ENCODE peak calls at places on chromosome 1, in seven cellular contexts. A is CD8-positive, alpha-beta T cell; T is ovary; S is aorta; R is CD8-positive, alpha-beta memory T cell; O is GM23248; U is heart left ventricle. Z is an unnamed sample. For H3K4me1, the result is how much of the 10 kb centered on the place peaks cover.

GRCh38 chr1:169184812-169185211 is 78.3 kb downstream of the ATP1B1 start:
- DNase-seq in A (no peak), T (no peak), S (no peak), R (no peak), O (no peak), U (no peak), Z (no peak)

GRCh38 chr1:60621524-60621923 is 460.8 kb upstream of the NFIA start:
- DNase-seq in A (no peak), T (no peak), S (no peak), R (no peak), O (no peak), U (no peak), Z (no peak)

GRCh38 chr1:100683448-100684349 is 35.8 kb upstream of the VCAM1 start:
- DNase-seq in A (no peak), T (no peak), S (peak), R (no peak), O (no peak), U (no peak), Z (no peak)

GRCh38 chr1:2199042-2199810 is 4.7 kb upstream of the FAAP20 start:
- DNase-seq in A (peak), T (peak), S (peak), R (peak), O (peak), U (peak), Z (peak)

GRCh38 chr1:151289080-151289935 is 7.2 kb downstream of the ZNF687 start:
- DNase-seq in A (no peak), T (no peak), S (no peak), R (no peak), O (no peak), U (no peak), Z (no peak)

GRCh38 chr1:26165126-26165892 is 3.5 kb downstream of the C1orf232 start:
- DNase-seq in A (no peak), T (no peak), S (no peak), R (no peak), O (no peak), U (no peak), Z (no peak)

GRCh38 chr1:193058529-193059281 is 455 bp downstream of the UCHL5 start:
- DNase-seq in A (peak), T (peak), S (peak), R (peak), O (peak), U (peak), Z (no peak)

GRCh38 chr1:236998571-236998970 is 5.7 kb downstream of the MT1HL1 start:
- DNase-seq in A (no peak), T (no peak), S (no peak), R (no peak), O (no peak), U (peak), Z (no peak)

GRCh38 chr1:225911207-225912130 is 12.6 kb downstream of the PYCR2 start:
- DNase-seq in A (peak), T (peak), S (peak), R (peak), O (peak), U (peak), Z (peak)

GRCh38 chr1:28056129-28056925 is 32.1 kb downstream of the EYA3 start:
- DNase-seq in A (peak), T (no peak), S (no peak), R (peak), O (no peak), U (no peak), Z (no peak)
- H3K27ac ChIP-seq in A (no peak), T (no peak), S (no peak), R (peak), O (no peak), U (no peak), Z (no peak)

GRCh38 chr1:167676916-167677848 is 44.6 kb upstream of the MPZL1 start:
- DNase-seq in A (no peak), T (no peak), S (no peak), R (no peak), O (no peak), U (no peak), Z (no peak)
- H3K4me1 ChIP-seq in A (under half), T (under half), S (under half), R (half or more), O (under half), U (half or more), Z (under half)

DNA sequence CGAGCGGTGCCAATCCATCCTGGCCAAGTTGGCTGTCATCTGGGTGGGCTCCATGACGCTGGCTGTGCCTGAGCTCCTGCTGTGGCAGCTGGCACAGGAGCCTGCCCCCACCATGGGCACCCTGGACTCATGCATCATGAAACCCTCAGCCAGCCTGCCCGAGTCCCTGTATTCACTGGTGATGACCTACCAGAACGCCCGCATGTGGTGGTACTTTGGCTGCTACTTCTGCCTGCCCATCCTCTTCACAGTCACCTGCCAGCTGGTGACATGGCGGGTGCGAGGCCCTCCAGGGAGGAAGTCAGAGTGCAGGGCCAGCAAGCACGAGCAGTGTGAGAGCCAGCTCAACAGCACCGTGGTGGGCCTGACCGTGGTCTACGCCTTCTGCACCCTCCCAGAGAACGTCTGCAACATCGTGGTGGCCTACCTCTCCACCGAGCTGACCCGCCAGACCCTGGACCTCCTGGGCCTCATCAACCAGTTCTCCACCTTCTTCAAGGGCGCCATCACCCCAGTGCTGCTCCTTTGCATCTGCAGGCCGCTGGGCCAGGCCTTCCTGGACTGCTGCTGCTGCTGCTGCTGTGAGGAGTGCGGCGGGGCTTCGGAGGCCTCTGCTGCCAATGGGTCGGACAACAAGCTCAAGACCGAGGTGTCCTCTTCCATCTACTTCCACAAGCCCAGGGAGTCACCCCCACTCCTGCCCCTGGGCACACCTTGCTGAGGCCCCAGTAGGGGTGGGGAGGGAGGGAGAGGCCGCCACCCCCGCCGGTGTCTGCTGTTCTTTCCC is 5.3 kb downstream of the GPR37L1 start:
- DNase-seq in A (no peak), T (no peak), S (no peak), R (no peak), O (no peak), U (no peak), Z (no peak)
- H3K27ac ChIP-seq in A (no peak), T (no peak), S (no peak), R (no peak), O (no peak), U (no peak), Z (no peak)

DNA sequence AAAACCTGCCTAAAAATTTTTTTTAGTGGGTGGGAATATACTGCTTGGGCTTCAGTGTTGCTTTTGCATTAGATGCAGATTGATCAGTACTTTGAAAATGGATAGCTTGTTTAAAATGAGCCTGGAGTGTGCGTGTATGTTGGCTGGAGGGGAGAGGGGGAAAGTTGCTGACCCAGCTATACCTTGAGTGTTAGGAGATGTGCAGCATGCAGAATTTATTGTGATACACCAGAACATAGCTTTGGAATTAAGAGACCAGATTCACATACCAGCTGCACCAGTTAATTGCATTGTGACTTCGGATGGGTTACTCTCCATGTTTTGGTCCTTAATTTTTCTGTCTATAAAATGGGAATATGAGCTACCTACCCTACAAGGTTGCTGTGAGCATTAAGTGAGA is 60.4 kb downstream of the PRDM2 start:
- DNase-seq in A (no peak), T (no peak), S (no peak), R (no peak), O (no peak), U (no peak), Z (no peak)
- H3K4me1 ChIP-seq in A (half or more), T (under half), S (under half), R (half or more), O (under half), U (half or more), Z (half or more)

GRCh38 chr1:245383396-245384330 is 228.9 kb downstream of the KIF26B start:
- DNase-seq in A (no peak), T (no peak), S (no peak), R (no peak), O (no peak), U (no peak), Z (no peak)
- H3K27ac ChIP-seq in A (no peak), T (no peak), S (no peak), R (no peak), O (no peak), U (no peak), Z (no peak)

GRCh38 chr1:9233942-9234222 is 692 bp upstream of the H6PD start:
- DNase-seq in A (no peak), T (no peak), S (no peak), R (no peak), O (no peak), U (no peak), Z (no peak)

GRCh38 chr1:9233241-9233941 is 1.2 kb upstream of the H6PD start:
- DNase-seq in A (no peak), T (peak), S (peak), R (no peak), O (peak), U (peak), Z (peak)

GRCh38 chr1:9235123-9235513 is 544 bp downstream of the H6PD start:
- DNase-seq in A (no peak), T (no peak), S (no peak), R (no peak), O (peak), U (no peak), Z (no peak)

GRCh38 chr1:9235560-9235959 is 986 bp downstream of the H6PD start:
- DNase-seq in A (no peak), T (no peak), S (no peak), R (no peak), O (no peak), U (no peak), Z (no peak)

GRCh38 chr1:9234223-9235122 is at the start of gene H6PD:
- DNase-seq in A (peak), T (peak), S (peak), R (peak), O (peak), U (peak), Z (peak)
- H3K4me1 ChIP-seq in A (under half), T (under half), S (under half), R (under half), O (under half), U (under half), Z (half or more)

GRCh38 chr1:172382949-172383348 is 37.5 kb upstream of the C1orf105 start:
- DNase-seq in A (no peak), T (no peak), S (no peak), R (no peak), O (no peak), U (no peak), Z (no peak)

GRCh38 chr1:172382406-172382805 is 38.1 kb upstream of the C1orf105 start:
- DNase-seq in A (no peak), T (no peak), S (no peak), R (no peak), O (no peak), U (no peak), Z (no peak)

GRCh38 chr1:172383541-172383940 is 36.9 kb upstream of the C1orf105 start:
- DNase-seq in A (no peak), T (no peak), S (no peak), R (no peak), O (peak), U (no peak), Z (no peak)

GRCh38 chr1:172380441-172381244 is 39.8 kb upstream of the C1orf105 start:
- DNase-seq in A (no peak), T (no peak), S (no peak), R (no peak), O (no peak), U (no peak), Z (no peak)

DNA sequence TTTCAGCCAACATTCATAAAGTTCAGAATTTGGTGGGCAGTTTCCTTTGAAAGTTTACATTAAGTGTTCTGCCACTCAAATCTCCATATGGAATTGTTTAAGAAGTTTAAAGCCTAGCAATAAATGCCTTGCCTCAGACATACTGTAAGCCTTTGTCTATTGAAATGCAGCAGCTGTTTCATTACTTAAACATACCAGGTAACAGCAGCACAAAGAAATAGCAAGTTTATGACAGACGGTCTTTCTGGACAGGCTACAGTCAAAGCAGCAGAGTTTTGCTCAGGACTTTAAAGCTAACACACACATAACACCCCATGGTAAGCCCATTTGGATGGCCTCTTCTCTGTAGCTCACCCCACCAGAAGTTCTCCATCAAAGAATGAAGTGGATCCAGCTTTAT is 38.5 kb upstream of the C1orf105 start:
- DNase-seq in A (no peak), T (no peak), S (no peak), R (no peak), O (no peak), U (no peak), Z (no peak)
- H3K27ac ChIP-seq in A (no peak), T (no peak), S (peak), R (no peak), O (no peak), U (no peak), Z (no peak)

GRCh38 chr1:234770031-234770795 is 160.2 kb upstream of the IRF2BP2 start:
- DNase-seq in A (no peak), T (no peak), S (no peak), R (no peak), O (no peak), U (no peak), Z (no peak)
- H3K4me1 ChIP-seq in A (half or more), T (under half), S (under half), R (half or more), O (under half), U (under half), Z (under half)

GRCh38 chr1:115183711-115184259 is 94.5 kb upstream of the TSPAN2 start:
- DNase-seq in A (no peak), T (peak), S (peak), R (no peak), O (no peak), U (peak), Z (peak)

GRCh38 chr1:115184951-115185331 is 95.6 kb upstream of the TSPAN2 start:
- DNase-seq in A (no peak), T (no peak), S (peak), R (no peak), O (peak), U (peak), Z (peak)

GRCh38 chr1:115183158-115183557 is 93.9 kb upstream of the TSPAN2 start:
- DNase-seq in A (no peak), T (no peak), S (no peak), R (no peak), O (no peak), U (no peak), Z (no peak)

GRCh38 chr1:115185351-115185750 is 96.0 kb upstream of the TSPAN2 start:
- DNase-seq in A (no peak), T (no peak), S (no peak), R (no peak), O (no peak), U (no peak), Z (no peak)

GRCh38 chr1:115184260-115184950 is 95.1 kb upstream of the TSPAN2 start:
- DNase-seq in A (no peak), T (no peak), S (no peak), R (no peak), O (peak), U (peak), Z (no peak)
- H3K27ac ChIP-seq in A (no peak), T (no peak), S (peak), R (no peak), O (peak), U (peak), Z (peak)